ENCODE peak calls at places on chromosomes 13 and 19, in six cellular contexts. X is omental fat pad; G is CD4-positive, alpha-beta memory T cell; J is C1 segment of cervical spinal cord; V is RWPE2; C is activated CD4-positive, alpha-beta T cell treated with anti-CD3 and anti-CD28 coated beads, Interleukin-2, amount 50 U/mL, for 4 hours. N is an unnamed sample.

GRCh38 chr19:9306443-9306842 is 3.2 kb downstream of the ZNF699 start:
- DNase-seq in J (no peak), C (no peak), G (no peak), X (no peak), V (no peak), N (no peak)

GRCh38 chr19:39203372-39204341 is at the start of gene SYCN:
- DNase-seq in X (no peak), G (no peak), C (no peak), V (no peak), J (no peak), N (no peak)

GRCh38 chr19:15673176-15673654 is 328 bp downstream of the CYP4F12 start:
- DNase-seq in J (no peak), G (peak), X (no peak), V (no peak), C (no peak), N (no peak)

GRCh38 chr13:30052127-30052526 is 201.7 kb upstream of the UBL3 start:
- DNase-seq in V (no peak), G (no peak), C (no peak), X (no peak), J (no peak), N (no peak)

GRCh38 chr19:495047-495439 is 1.2 kb upstream of the MADCAM1 start:
- DNase-seq in G (no peak), X (no peak), J (no peak), C (no peak), V (no peak), N (no peak)

GRCh38 chr13:35789335-35790166 is 313.1 kb upstream of the MAB21L1 start:
- DNase-seq in G (no peak), C (no peak), X (no peak), V (no peak), J (no peak), N (no peak)

GRCh38 chr19:48678201-48678600 is 5.4 kb upstream of the NTN5 start:
- DNase-seq in V (no peak), J (no peak), G (no peak), X (no peak), C (no peak), N (no peak)

GRCh38 chr13:44425041-44425814 is 51.6 kb downstream of the SERP2 start:
- DNase-seq in C (no peak), J (no peak), G (no peak), V (no peak), X (no peak), N (no peak)

N was measured in nucleus accumbens.